ENCODE peak calls at places on chromosome 4, in eight cellular contexts. X, K, G, W, R, A, J and E are unnamed samples.

GRCh38 chr4:15765306-15765705 is 12.8 kb upstream of the CD38 start:
- DNase-seq in X (no peak), K (no peak), G (no peak), W (no peak), R (no peak), A (no peak), J (no peak), E (no peak)

GRCh38 chr4:94711635-94712034 is 46.1 kb upstream of the BMPR1B start:
- DNase-seq in X (no peak), K (no peak), G (no peak), W (no peak), R (no peak), A (no peak), J (no peak), E (no peak)

GRCh38 chr4:25069014-25069413 is 38.3 kb upstream of the LGI2 start:
- DNase-seq in X (no peak), K (no peak), G (no peak), W (no peak), R (no peak), A (peak; percentile 34), J (no peak), E (no peak)

GRCh38 chr4:174764105-174764729 is 64.8 kb downstream of the GLRA3 start:
- DNase-seq in X (no peak), K (peak; percentile 9), G (no peak), W (no peak), R (no peak), A (peak; percentile 62), J (no peak), E (no peak)

GRCh38 chr4:56245547-56246229 is 141.6 kb downstream of the AASDH start:
- DNase-seq in X (no peak), K (no peak), G (no peak), W (no peak), R (no peak), A (no peak), J (no peak), E (no peak)

GRCh38 chr4:56870927-56871326 is 36.8 kb upstream of the REST start:
- DNase-seq in X (peak; percentile 3), K (peak; percentile 34), G (no peak), W (no peak), R (no peak), A (no peak), J (no peak), E (no peak)

GRCh38 chr4:73577371-73577770 is 42.9 kb downstream of the RASSF6 start:
- DNase-seq in X (no peak), K (no peak), G (no peak), W (no peak), R (no peak), A (no peak), J (no peak), E (no peak)

GRCh38 chr4:148793221-148793620 is 351.0 kb upstream of the NR3C2 start:
- DNase-seq in X (no peak), K (no peak), G (no peak), W (no peak), R (no peak), A (no peak), J (no peak), E (no peak)

GRCh38 chr4:1408418-1408817 is 2.2 kb upstream of the NKX1-1 start:
- DNase-seq in X (no peak), K (no peak), G (peak; percentile 52), W (peak; percentile 44), R (no peak), A (no peak), J (no peak), E (no peak)

GRCh38 chr4:23169598-23170311 is 477.0 kb downstream of the GBA3 start:
- DNase-seq in X (no peak), K (no peak), G (no peak), W (no peak), R (no peak), A (no peak), J (no peak), E (no peak)

DNA sequence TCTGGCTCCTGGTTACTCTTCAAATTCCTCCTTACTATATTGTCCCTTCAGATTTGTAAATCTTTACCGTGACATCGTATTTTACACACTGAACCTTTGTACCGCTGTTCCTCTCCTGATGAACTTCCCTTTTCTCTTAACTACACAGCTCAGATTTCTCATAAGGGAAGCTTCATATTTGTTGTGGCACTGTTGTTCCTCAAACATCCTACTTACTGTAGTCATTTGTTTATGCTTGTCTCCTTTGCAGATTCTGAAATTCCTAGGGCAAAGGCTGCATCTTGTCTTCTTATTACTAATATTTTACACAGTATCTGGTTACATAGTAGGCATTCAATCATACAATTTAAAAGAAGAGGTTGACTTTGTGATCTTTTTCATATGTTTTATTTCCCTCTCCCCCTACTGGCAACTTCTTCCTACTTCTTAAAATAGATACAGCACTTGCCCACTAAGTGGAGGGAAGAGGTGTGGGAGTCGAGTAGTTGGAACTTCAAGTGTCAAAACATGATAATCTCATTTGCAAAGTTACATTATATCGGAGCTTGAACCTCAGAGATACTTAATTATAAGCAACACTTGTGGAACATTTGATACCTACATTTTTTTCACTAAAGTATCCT is 50.0 kb downstream of the TET2 start:
- DNase-seq in X (no peak), K (peak; percentile 31), G (no peak), W (no peak), R (no peak), A (peak; percentile 56), J (no peak), E (no peak)
- H3K4me1 ChIP-seq in X (peaks cover 2% of the 10 kb centered on the region), K (peaks cover 45% of the 10 kb centered on the region), G (no peaks in the 10 kb centered on the region), W (peaks cover 63% of the 10 kb centered on the region), R (peaks cover 13% of the 10 kb centered on the region), A (peaks cover 57% of the 10 kb centered on the region), J (no peaks in the 10 kb centered on the region), E (peaks cover 2% of the 10 kb centered on the region)

DNA sequence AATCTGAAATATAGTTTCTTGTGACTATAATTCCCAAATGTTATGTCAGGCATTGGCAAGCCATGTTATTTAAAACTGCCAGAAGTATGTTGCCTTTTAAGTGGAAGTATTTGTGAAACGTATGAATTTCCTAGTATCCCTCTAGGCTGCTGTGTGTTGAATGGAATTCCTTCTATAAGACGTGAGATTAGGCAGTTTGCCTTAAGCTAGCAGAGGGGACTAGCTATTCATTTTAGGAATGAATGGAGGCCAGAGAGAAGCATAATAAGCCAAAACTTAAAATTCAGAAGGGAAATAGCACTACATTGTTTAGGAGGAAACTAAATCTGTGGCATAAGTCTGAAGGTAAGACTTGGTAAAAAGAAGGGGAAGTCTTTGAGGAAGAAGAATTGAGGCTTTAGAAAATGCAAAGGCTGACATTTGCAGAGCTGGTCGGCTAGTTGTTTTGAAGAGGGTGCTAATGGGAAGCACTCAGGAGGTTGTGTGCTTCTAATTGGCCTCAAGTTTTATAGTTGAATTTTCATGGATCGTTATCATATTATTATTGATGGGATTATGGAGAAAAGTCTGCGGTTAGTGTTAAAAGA is 57.1 kb downstream of the TMEM131L start:
- DNase-seq in X (no peak), K (no peak), G (no peak), W (no peak), R (no peak), A (no peak), J (no peak), E (no peak)
- H3K4me1 ChIP-seq in X (peaks cover 3% of the 10 kb centered on the region), K (peaks cover 9% of the 10 kb centered on the region), G (peaks cover 3% of the 10 kb centered on the region), W (peaks cover 91% of the 10 kb centered on the region), R (peaks cover 35% of the 10 kb centered on the region), A (no peaks in the 10 kb centered on the region), J (no peaks in the 10 kb centered on the region), E (peaks cover 18% of the 10 kb centered on the region)

GRCh38 chr4:85790582-85790981 is 315.6 kb downstream of the ARHGAP24 start:
- DNase-seq in X (no peak), K (no peak), G (no peak), W (no peak), R (no peak), A (no peak), J (no peak), E (no peak)
- H3K4me1 ChIP-seq in X (peaks cover 2% of the 10 kb centered on the region), K (peaks cover 20% of the 10 kb centered on the region), G (no peaks in the 10 kb centered on the region), W (peaks cover 16% of the 10 kb centered on the region), R (peaks cover 19% of the 10 kb centered on the region), A (peaks cover 38% of the 10 kb centered on the region), J (no peaks in the 10 kb centered on the region), E (peaks cover 32% of the 10 kb centered on the region)

GRCh38 chr4:151692821-151693504 is 67.8 kb downstream of the GATB start:
- DNase-seq in X (no peak), K (no peak), G (no peak), W (no peak), R (no peak), A (no peak), J (no peak), E (no peak)
- H3K4me1 ChIP-seq in X (no peaks in the 10 kb centered on the region), K (peaks cover 26% of the 10 kb centered on the region), G (no peaks in the 10 kb centered on the region), W (peaks cover 5% of the 10 kb centered on the region), R (peaks cover 10% of the 10 kb centered on the region), A (peaks cover 25% of the 10 kb centered on the region), J (no peaks in the 10 kb centered on the region), E (peaks cover 42% of the 10 kb centered on the region)

DNA sequence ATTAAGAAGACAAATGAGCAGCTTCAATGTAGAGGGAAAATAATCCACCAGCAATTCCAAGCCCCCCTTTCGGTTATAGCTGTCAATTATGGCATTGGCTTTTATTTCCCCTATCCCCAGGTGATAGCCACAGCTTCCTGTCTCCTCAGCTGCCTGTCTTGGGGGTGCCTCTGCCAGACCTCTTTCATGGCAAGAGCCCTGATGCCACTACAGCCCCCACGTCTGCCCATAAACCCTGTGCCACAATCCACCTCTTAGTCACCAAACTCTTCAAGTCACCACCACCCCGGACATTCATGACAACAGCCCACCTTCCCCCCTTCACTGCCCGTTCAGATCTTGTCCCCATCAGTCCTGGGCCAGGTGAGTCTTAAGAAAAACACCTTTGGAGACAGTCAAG is 48.4 kb upstream of the CLNK start:
- DNase-seq in X (no peak), K (no peak), G (no peak), W (no peak), R (no peak), A (no peak), J (no peak), E (no peak)
- H3K4me1 ChIP-seq in X (no peaks in the 10 kb centered on the region), K (peaks cover under 1% of the 10 kb centered on the region), G (no peaks in the 10 kb centered on the region), W (no peaks in the 10 kb centered on the region), R (no peaks in the 10 kb centered on the region), A (no peaks in the 10 kb centered on the region), J (no peaks in the 10 kb centered on the region), E (no peaks in the 10 kb centered on the region)

DNA sequence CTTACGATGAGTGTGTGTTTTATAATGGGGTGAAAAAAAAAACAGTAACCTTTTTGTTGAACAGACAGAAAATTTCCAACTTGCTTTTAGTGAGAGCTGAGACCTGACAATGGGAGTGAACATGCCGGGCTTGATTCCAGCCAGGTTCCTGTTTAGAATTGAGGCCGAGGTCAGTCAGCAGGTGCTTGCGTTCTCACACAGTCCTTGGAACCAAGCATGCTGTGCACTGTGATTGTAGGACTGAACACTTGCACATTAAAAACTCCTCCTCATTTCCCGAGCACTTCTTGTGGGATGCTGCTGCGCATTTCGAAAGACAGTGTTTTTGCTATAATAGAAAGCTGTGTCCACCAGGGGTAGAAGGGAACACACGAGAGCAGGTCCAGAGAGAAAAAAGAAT is 51.8 kb downstream of the TMEM131L start:
- DNase-seq in X (no peak), K (no peak), G (no peak), W (no peak), R (no peak), A (no peak), J (no peak), E (peak; percentile 47)
- H3K4me1 ChIP-seq in X (peaks cover 3% of the 10 kb centered on the region), K (peaks cover 30% of the 10 kb centered on the region), G (peaks cover 11% of the 10 kb centered on the region), W (peaks cover 64% of the 10 kb centered on the region), R (peaks cover 19% of the 10 kb centered on the region), A (peaks cover 15% of the 10 kb centered on the region), J (no peaks in the 10 kb centered on the region), E (peaks cover 16% of the 10 kb centered on the region)

GRCh38 chr4:76969493-76969892 is 19.9 kb downstream of the SEPTIN11 start:
- DNase-seq in X (no peak), K (no peak), G (no peak), W (no peak), R (no peak), A (no peak), J (no peak), E (no peak)
- H3K4me1 ChIP-seq in X (no peaks in the 10 kb centered on the region), K (peaks cover 9% of the 10 kb centered on the region), G (peaks cover 5% of the 10 kb centered on the region), W (no peaks in the 10 kb centered on the region), R (peaks cover 3% of the 10 kb centered on the region), A (peaks cover 20% of the 10 kb centered on the region), J (no peaks in the 10 kb centered on the region), E (peaks cover 38% of the 10 kb centered on the region)

GRCh38 chr4:163558539-163559044 is 64.1 kb downstream of the TMA16 start:
- DNase-seq in X (no peak), K (no peak), G (no peak), W (no peak), R (no peak), A (no peak), J (peak; percentile 18), E (no peak)
- H3K4me1 ChIP-seq in X (no peaks in the 10 kb centered on the region), K (no peaks in the 10 kb centered on the region), G (no peaks in the 10 kb centered on the region), W (peaks cover 37% of the 10 kb centered on the region), R (no peaks in the 10 kb centered on the region), A (no peaks in the 10 kb centered on the region), J (no peaks in the 10 kb centered on the region), E (no peaks in the 10 kb centered on the region)